ENCODE peak calls at places on chromosomes 7 and 10, in four cellular contexts. U, V, J and E are unnamed samples.

GRCh38 chr7:50696810-50697582 is 85.7 kb downstream of the GRB10 start:
- DNase-seq in U (no peak), V (no peak), J (no peak), E (peak)

GRCh38 chr7:79653136-79653631 is 199.7 kb upstream of the MAGI2 start:
- DNase-seq in U (no peak), V (no peak), J (no peak), E (no peak)

GRCh38 chr7:8056431-8056830 is 87.8 kb downstream of the GLCCI1 start:
- DNase-seq in U (no peak), V (no peak), J (no peak), E (no peak)

GRCh38 chr10:89556590-89556989 is 21.2 kb upstream of the SLC16A12 start:
- DNase-seq in U (no peak), V (no peak), J (peak), E (no peak)

GRCh38 chr7:76302299-76303056 is at the start of gene HSPB1:
- DNase-seq in U (peak), V (peak), J (peak), E (peak)

GRCh38 chr10:127872871-127873600 is 19.7 kb downstream of the CLRN3 start:
- DNase-seq in U (no peak), V (peak), J (no peak), E (peak)

GRCh38 chr7:64314493-64315020 is 796 bp downstream of the ZNF736 start:
- DNase-seq in U (no peak), V (no peak), J (no peak), E (no peak)

GRCh38 chr10:34967411-34967880 is 122.7 kb downstream of the CUL2 start:
- DNase-seq in U (peak), V (peak), J (peak), E (no peak)

GRCh38 chr7:140645166-140645565 is 4.6 kb upstream of the DENND2A start:
- DNase-seq in U (no peak), V (no peak), J (no peak), E (no peak)

GRCh38 chr7:506921-507622 is 12.6 kb downstream of the PDGFA start:
- DNase-seq in U (peak), V (no peak), J (no peak), E (no peak)

GRCh38 chr7:50212666-50213621 is 91.6 kb upstream of the IKZF1 start:
- DNase-seq in U (peak), V (no peak), J (no peak), E (no peak)

GRCh38 chr7:122457325-122457724 is 152.8 kb upstream of the FEZF1 start:
- DNase-seq in U (no peak), V (no peak), J (no peak), E (no peak)

GRCh38 chr7:66877577-66878300 is 43.3 kb upstream of the TMEM248 start:
- DNase-seq in U (no peak), V (no peak), J (no peak), E (no peak)

GRCh38 chr10:43110318-43111071 is 27.8 kb upstream of the CSGALNACT2 start:
- DNase-seq in U (peak), V (peak), J (no peak), E (no peak)